ENCODE peak calls at places on chromosomes 5 and 9, in ten cellular contexts. U is pancreas, X is fibroblast of lung, B is IMR-90, Z is spleen, T is PC-9, I is heart left ventricle, M is DND-41, K is sigmoid colon, L is Peyer's patch. H is an unnamed sample. For H3K9me3 and H3K36me3, the result is how much of the 10 kb centered on the place peaks cover.

GRCh38 chr5:103573411-103573810 is 10.8 kb upstream of the NUDT12 start:
- DNase-seq in Z (no peak), M (no peak), K (no peak), L (no peak), I (no peak), T (no peak), X (no peak), B (no peak), U (no peak), H (no peak)

GRCh38 chr5:57054671-57055070 is 102.7 kb upstream of the MIER3 start:
- DNase-seq in X (no peak), B (no peak), I (no peak), L (no peak), M (no peak), Z (no peak), U (no peak), T (no peak), K (no peak), H (no peak)

GRCh38 chr9:74838351-74838750 is 49.4 kb downstream of the TRPM6 start:
- DNase-seq in B (no peak), X (no peak), I (no peak), U (no peak), L (no peak), K (no peak), M (no peak), T (peak), Z (no peak), H (no peak)

GRCh38 chr5:169635933-169636332 is 1.1 kb upstream of the DOCK2 start:
- DNase-seq in K (no peak), M (no peak), B (no peak), I (no peak), T (no peak), L (no peak), Z (no peak), X (no peak), U (no peak), H (no peak)

GRCh38 chr9:34989946-34990635 is 546 bp downstream of the DNAJB5 start:
- DNase-seq in X (peak), B (peak), Z (peak), K (peak), I (peak), L (peak), T (no peak), U (peak), M (peak), H (peak)

GRCh38 chr9:123739387-123739786 is 190.5 kb downstream of the DENND1A start:
- DNase-seq in L (no peak), K (no peak), U (no peak), X (no peak), M (no peak), T (no peak), B (no peak), Z (no peak), I (no peak), H (no peak)

GRCh38 chr5:135210286-135211055 is 176.4 kb upstream of the PITX1 start:
- DNase-seq in Z (peak), X (peak), L (no peak), M (no peak), U (no peak), B (no peak), K (peak), I (no peak), T (no peak), H (no peak)

GRCh38 chr9:133534346-133535284 is at the start of gene ADAMTSL2:
- DNase-seq in M (peak), Z (no peak), I (peak), L (no peak), K (peak), U (peak), T (no peak), X (peak), B (peak), H (no peak)

DNA sequence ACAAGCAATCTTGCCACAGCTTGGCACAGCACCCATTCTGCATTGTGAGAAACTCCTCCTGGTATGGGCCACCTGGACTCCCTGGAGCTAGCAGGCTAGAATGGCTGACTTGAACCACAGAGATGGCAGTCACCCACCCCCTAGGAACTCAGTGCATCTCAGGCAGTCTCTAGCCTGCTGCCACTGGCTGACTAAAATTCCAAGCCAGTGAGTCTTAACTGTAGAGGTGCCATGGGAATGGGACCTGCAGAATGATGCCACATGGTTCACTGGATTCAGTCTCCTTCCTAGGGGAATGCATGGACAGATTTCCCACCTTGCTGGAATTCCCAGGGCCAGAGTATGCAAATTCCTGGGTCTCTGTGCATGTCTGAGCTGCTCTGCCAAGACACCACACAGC is 382.9 kb downstream of the MAN2A1 start:
- DNase-seq in L (no peak), I (no peak), T (no peak), M (no peak), K (no peak), U (no peak), X (peak), B (no peak), Z (no peak), H (no peak)
- H3K9me3 ChIP-seq in L (under half), I (under half), T (under half), M (under half), K (under half), U (under half), X (under half), B (under half), Z (under half), H (under half)

GRCh38 chr9:117088786-117089185 is 326.1 kb downstream of the ASTN2 start:
- DNase-seq in Z (no peak), L (no peak), U (no peak), B (no peak), I (no peak), K (no peak), M (no peak), T (no peak), X (no peak), H (no peak)

GRCh38 chr9:117084221-117084620 is 330.6 kb downstream of the ASTN2 start:
- DNase-seq in I (no peak), X (no peak), U (no peak), L (no peak), B (no peak), K (no peak), M (no peak), Z (no peak), T (no peak), H (no peak)

GRCh38 chr9:117092582-117092981 is 322.3 kb downstream of the ASTN2 start:
- DNase-seq in L (no peak), U (no peak), T (no peak), Z (no peak), I (no peak), B (peak), K (no peak), X (peak), M (no peak), H (no peak)

GRCh38 chr9:117091529-117091928 is 323.3 kb downstream of the ASTN2 start:
- DNase-seq in L (no peak), M (no peak), I (no peak), K (no peak), B (no peak), Z (no peak), X (no peak), U (no peak), T (no peak), H (no peak)

DNA sequence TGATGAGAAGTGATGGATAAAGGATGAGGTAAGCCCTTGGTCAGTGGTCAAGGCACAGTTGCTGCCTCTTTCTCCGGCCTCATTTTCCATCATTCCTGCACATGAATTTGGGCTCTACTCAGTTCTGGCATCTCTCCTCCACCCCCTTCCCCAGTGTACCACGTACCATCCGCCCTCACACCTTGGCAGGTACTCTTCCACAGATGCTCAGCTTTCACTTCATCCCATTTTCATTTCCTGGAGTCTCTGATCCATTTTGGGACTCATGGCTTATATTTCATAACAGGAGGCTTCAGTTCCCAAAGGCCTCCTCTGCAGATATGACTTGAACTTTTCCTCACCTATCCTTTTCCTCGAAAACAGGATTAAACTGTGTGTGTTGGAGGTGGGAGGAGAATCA is 326.7 kb downstream of the ASTN2 start:
- DNase-seq in K (no peak), X (no peak), T (no peak), M (no peak), I (no peak), U (no peak), L (no peak), Z (no peak), B (no peak), H (no peak)
- H3K36me3 ChIP-seq in K (under half), X (under half), T (under half), M (under half), I (under half), U (under half), L (under half), Z (under half), B (under half), H (under half)

GRCh38 chr5:146467729-146468128 is 20.6 kb downstream of the TCERG1 start:
- DNase-seq in T (no peak), I (no peak), K (no peak), X (no peak), U (no peak), M (no peak), B (no peak), Z (no peak), L (no peak), H (no peak)

GRCh38 chr5:146463446-146463845 is 16.3 kb downstream of the TCERG1 start:
- DNase-seq in X (no peak), U (no peak), L (no peak), T (no peak), B (no peak), I (no peak), M (no peak), K (no peak), Z (no peak), H (no peak)

GRCh38 chr5:146461319-146461718 is 14.2 kb downstream of the TCERG1 start:
- DNase-seq in L (no peak), M (no peak), T (no peak), B (peak), K (no peak), U (no peak), I (no peak), X (peak), Z (no peak), H (no peak)

DNA sequence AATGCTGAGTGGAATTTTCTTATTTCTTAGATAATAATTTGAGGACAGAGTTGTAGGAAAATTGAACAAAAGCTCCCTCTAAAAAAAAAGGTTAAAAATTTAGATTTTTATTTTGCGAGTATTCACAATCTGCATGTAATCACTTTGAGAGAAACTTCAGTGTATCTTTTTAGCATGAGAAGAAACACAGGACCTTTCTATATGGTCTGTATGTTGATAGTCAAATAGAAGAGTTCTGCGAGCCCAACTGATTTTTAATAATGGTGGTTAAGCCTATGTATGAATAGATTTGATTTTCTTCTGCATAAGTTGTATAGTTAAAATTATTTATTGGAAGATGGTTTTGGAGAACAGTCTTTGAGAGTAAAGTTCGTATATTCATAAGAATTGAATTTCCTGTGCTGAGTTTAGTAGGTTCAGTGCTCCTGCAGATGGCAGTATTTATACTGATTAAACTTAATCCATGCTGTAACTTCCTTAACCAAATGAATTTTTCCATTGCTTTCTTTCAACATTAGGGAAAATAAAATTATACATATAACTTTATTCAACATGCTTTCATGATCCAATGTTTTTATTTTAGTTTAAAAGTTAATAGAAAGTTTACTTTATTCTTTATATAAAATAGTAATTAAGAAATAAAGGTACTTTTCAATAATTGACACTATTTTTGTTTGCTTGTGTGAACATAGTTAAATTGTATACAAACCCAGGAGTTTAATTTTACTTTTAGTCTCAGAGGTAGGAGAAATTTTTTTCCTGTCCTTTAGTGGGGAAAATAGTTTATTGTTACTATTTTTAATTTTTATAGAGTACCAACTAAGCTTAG is 19.6 kb downstream of the TCERG1 start:
- DNase-seq in L (no peak), M (no peak), U (no peak), B (peak), T (no peak), X (peak), I (no peak), Z (no peak), K (no peak), H (no peak)
- TF ChIP-seq CTCF in L (peak), M (peak), U (peak), B (peak), T (peak), X (peak), I (peak), Z (peak), K (no peak), H (no peak)

GRCh38 chr5:1266791-1267190 is 28.1 kb downstream of the TERT start:
- DNase-seq in T (no peak), M (no peak), I (no peak), B (no peak), X (no peak), L (no peak), U (no peak), Z (no peak), K (no peak), H (no peak)
- H3K9me3 ChIP-seq in T (under half), M (under half), I (under half), B (under half), X (under half), L (under half), U (under half), Z (under half), K (under half), H (under half)

GRCh38 chr5:77423022-77423750 is 68.9 kb downstream of the WDR41 start:
- DNase-seq in U (no peak), B (no peak), K (no peak), Z (no peak), M (no peak), T (no peak), I (no peak), L (no peak), X (peak), H (no peak)

GRCh38 chr5:77425998-77426659 is 66.0 kb downstream of the WDR41 start:
- DNase-seq in Z (no peak), B (no peak), L (no peak), I (no peak), M (no peak), X (peak), K (no peak), T (peak), U (no peak), H (no peak)

GRCh38 chr5:77425420-77425819 is 66.7 kb downstream of the WDR41 start:
- DNase-seq in U (no peak), L (no peak), I (no peak), M (no peak), B (no peak), Z (no peak), T (no peak), K (no peak), X (no peak), H (no peak)

GRCh38 chr5:77426670-77427069 is 65.4 kb downstream of the WDR41 start:
- DNase-seq in T (peak), M (no peak), B (peak), Z (no peak), K (no peak), L (no peak), U (no peak), X (peak), I (no peak), H (no peak)

DNA sequence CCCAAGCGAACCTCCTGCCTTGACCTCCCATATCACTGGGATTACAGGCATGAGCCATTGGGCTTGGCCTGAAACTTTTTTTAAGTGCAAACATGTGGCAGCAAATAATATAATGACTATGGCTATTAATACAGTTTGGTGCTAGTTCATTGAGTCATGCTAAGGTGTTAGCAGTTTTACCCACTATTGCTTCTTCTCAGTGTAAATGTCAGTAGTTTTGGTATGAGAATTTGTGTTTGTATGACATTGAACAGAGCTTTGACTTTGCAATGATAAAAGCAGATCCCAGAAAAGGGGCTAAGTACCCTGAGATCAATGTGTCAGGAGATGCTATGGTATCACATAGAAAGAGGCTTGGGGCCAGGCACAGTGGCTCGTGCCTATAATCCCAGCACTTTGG is 67.2 kb downstream of the WDR41 start:
- DNase-seq in T (no peak), I (no peak), B (no peak), K (no peak), Z (no peak), L (no peak), U (no peak), M (no peak), X (no peak), H (no peak)
- H3K36me3 ChIP-seq in T (under half), I (under half), B (under half), K (under half), Z (under half), L (under half), U (under half), M (under half), X (under half), H (under half)

DNA sequence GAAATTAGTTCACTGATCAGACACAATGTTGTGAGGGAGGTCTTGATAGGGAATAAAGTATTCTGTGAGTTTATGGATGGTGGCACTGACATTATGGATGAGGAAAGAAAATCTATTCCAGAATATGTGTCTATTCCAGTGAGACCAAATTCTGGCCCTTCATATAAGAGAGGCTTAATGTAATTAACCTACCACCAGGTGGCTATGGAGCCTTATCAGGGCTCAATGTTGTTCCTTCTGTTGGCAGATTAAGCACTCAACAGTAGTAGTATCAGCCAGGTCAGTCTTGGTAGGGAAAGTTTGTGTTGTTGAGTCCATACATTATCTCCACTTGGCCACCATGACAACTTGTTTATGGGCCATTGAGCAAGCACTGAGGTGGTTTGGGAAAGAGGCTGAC is 41.7 kb upstream of the BARX1 start:
- DNase-seq in Z (no peak), L (no peak), M (no peak), I (no peak), X (no peak), B (no peak), K (no peak), T (no peak), U (no peak), H (no peak)
- TF ChIP-seq CTCF in Z (no peak), L (no peak), M (no peak), I (no peak), X (no peak), B (no peak), K (no peak), T (peak), U (no peak), H (no peak)

H was measured in gastrocnemius medialis.